ENCODE peak calls at places on chromosome 6, in ten cellular contexts. U is Right ventricle myocardium superior; C is Caco-2; F is PC-9; D is substantia nigra; S is AG04449; Y is NCI-H2081 treated with DMSO at 0.1 percent for 48 hours; B is astrocyte of the cerebellum; R is activated gamma-delta T cell treated with Interleukin-2 at 50 U/mL for 16 hours; L is stimulated activated CD4-positive, alpha-beta T cell treated with anti-CD3 and anti-CD28 coated beads, Interleukin-1b, Interleukin-23, amount 100 ng/mL, for 48 hours. W is an unnamed sample.

GRCh38 chr6:484086-484728 is 92.7 kb downstream of the IRF4 start:
- DNase-seq in U (no peak), C (no peak), F (no peak), D (no peak), S (no peak), Y (no peak), B (no peak), R (no peak), L (peak; percentile 72), W (no peak)

GRCh38 chr6:134162932-134163331 is 110.5 kb upstream of the SLC2A12 start:
- DNase-seq in U (no peak), C (no peak), F (peak; percentile 21), D (no peak), S (no peak), Y (no peak), B (no peak), R (no peak), L (no peak), W (peak; percentile 26)

GRCh38 chr6:14060971-14061370 is 56.6 kb upstream of the CD83 start:
- DNase-seq in U (no peak), C (no peak), F (no peak), D (no peak), S (no peak), Y (no peak), B (no peak), R (no peak), L (no peak), W (no peak)

GRCh38 chr6:135798751-135799515 is 52.6 kb upstream of the PDE7B start:
- DNase-seq in U (no peak), C (no peak), F (no peak), D (no peak), S (no peak), Y (no peak), B (no peak), R (no peak), L (no peak), W (no peak)

GRCh38 chr6:30358340-30358679 is 13.4 kb downstream of the RPP21 start:
- DNase-seq in U (no peak), C (no peak), F (no peak), D (no peak), S (no peak), Y (no peak), B (no peak), R (no peak), L (no peak), W (no peak)

GRCh38 chr6:52691718-52692117 is 20.8 kb downstream of the TMEM14A start:
- DNase-seq in U (no peak), C (no peak), F (no peak), D (no peak), S (no peak), Y (no peak), B (no peak), R (no peak), L (no peak), W (no peak)

GRCh38 chr6:15376900-15377487 is 131.1 kb downstream of the JARID2 start:
- DNase-seq in U (no peak), C (no peak), F (no peak), D (no peak), S (no peak), Y (no peak), B (no peak), R (no peak), L (no peak), W (no peak)

GRCh38 chr6:14703586-14703985 is 542.3 kb upstream of the JARID2 start:
- DNase-seq in U (no peak), C (no peak), F (no peak), D (no peak), S (peak; percentile 52), Y (no peak), B (peak; percentile 96), R (no peak), L (no peak), W (no peak)

GRCh38 chr6:52503853-52504777 is 72.7 kb downstream of the TRAM2 start:
- DNase-seq in U (peak; percentile 94), C (no peak), F (peak; percentile 98), D (no peak), S (no peak), Y (peak; percentile 41), B (no peak), R (no peak), L (no peak), W (peak; percentile 97)

GRCh38 chr6:56091159-56091869 is 156.1 kb downstream of the COL21A1 start:
- DNase-seq in U (no peak), C (no peak), F (peak; percentile 81), D (no peak), S (peak; percentile 64), Y (no peak), B (peak; percentile 86), R (no peak), L (no peak), W (no peak)

GRCh38 chr6:2862712-2863174 is 21.1 kb upstream of the SERPINB1 start:
- DNase-seq in U (no peak), C (no peak), F (no peak), D (no peak), S (no peak), Y (no peak), B (no peak), R (no peak), L (peak; percentile 81), W (no peak)

GRCh38 chr6:64694356-64694755 is 1012.7 kb downstream of the EYS start:
- DNase-seq in U (no peak), C (no peak), F (no peak), D (no peak), S (no peak), Y (no peak), B (no peak), R (no peak), L (no peak), W (no peak)

GRCh38 chr6:26536571-26537159 is 1.5 kb upstream of the HMGN4 start:
- DNase-seq in U (no peak), C (no peak), F (peak; percentile 43), D (no peak), S (no peak), Y (no peak), B (peak; percentile 55), R (peak; percentile 9), L (peak; percentile 54), W (peak; percentile 50)

GRCh38 chr6:150238294-150238693 is 95.5 kb downstream of the PPP1R14C start:
- DNase-seq in U (peak; percentile 78), C (no peak), F (no peak), D (no peak), S (no peak), Y (no peak), B (no peak), R (no peak), L (no peak), W (no peak)

W was measured in A549.